ENCODE peak calls at places on chromosomes 1 and 21, in five cellular contexts. D is K562, Y is HepG2, G is GM12878, I is SK-N-SH. F is an unnamed sample.

GRCh38 chr1:53822931-53823330 is 15.2 kb downstream of the NDC1 start:
- DNase-seq in I (no peak), Y (no peak), G (no peak), D (no peak), F (no peak)

GRCh38 chr1:34984435-34985062 is 598 bp downstream of the TMEM35B start:
- DNase-seq in D (peak), I (peak), Y (no peak), G (no peak), F (peak)

GRCh38 chr1:63906053-63906704 is 132.4 kb downstream of the ROR1 start:
- DNase-seq in Y (no peak), I (peak), D (no peak), G (no peak), F (no peak)

GRCh38 chr1:38173157-38173831 is 126.7 kb upstream of the POU3F1 start:
- DNase-seq in G (peak), I (no peak), Y (no peak), D (no peak), F (no peak)

GRCh38 chr21:38805282-38806152 is at the start of gene ETS2:
- DNase-seq in G (peak), I (peak), D (peak), Y (peak), F (peak)

GRCh38 chr1:89260575-89261275 is 11.9 kb downstream of the GBP5 start:
- DNase-seq in D (no peak), I (no peak), G (no peak), Y (no peak), F (no peak)

GRCh38 chr21:29074007-29074376 is 544 bp upstream of the CCT8 start:
- DNase-seq in G (no peak), D (no peak), Y (no peak), I (no peak), F (no peak)

GRCh38 chr1:227883073-227883520 is 64.6 kb downstream of the WNT9A start:
- DNase-seq in I (peak), Y (no peak), D (peak), G (no peak), F (no peak)

GRCh38 chr1:155514582-155515187 is 47.9 kb downstream of the ASH1L start:
- DNase-seq in Y (no peak), G (no peak), D (peak), I (no peak), F (no peak)

GRCh38 chr1:35499652-35500176 is 57.5 kb downstream of the KIAA0319L start:
- DNase-seq in D (peak), Y (no peak), I (peak), G (no peak), F (no peak)

GRCh38 chr1:59686170-59686569 is 128.6 kb upstream of the HOOK1 start:
- DNase-seq in D (no peak), G (no peak), Y (no peak), I (no peak), F (no peak)

GRCh38 chr1:3688836-3689750 is 36.8 kb downstream of the TP73 start:
- DNase-seq in I (no peak), Y (no peak), G (no peak), D (no peak), F (no peak)

GRCh38 chr21:40936771-40937261 is 89.9 kb upstream of the DSCAM start:
- DNase-seq in I (no peak), G (no peak), Y (no peak), D (no peak), F (no peak)

GRCh38 chr1:172089768-172090510 is 248.6 kb downstream of the DNM3 start:
- DNase-seq in G (peak), I (peak), Y (peak), D (no peak), F (peak)

GRCh38 chr1:201450721-201451291 is 18.2 kb downstream of the PHLDA3 start:
- DNase-seq in Y (no peak), G (no peak), I (peak), D (no peak), F (peak)

GRCh38 chr1:232628335-232629214 is 1.4 kb downstream of the SIPA1L2 start:
- DNase-seq in Y (no peak), D (no peak), G (no peak), I (peak), F (peak)

GRCh38 chr1:171653796-171654704 is 1.6 kb upstream of the MYOC start:
- DNase-seq in G (no peak), Y (no peak), D (no peak), I (no peak), F (peak)

GRCh38 chr1:217078010-217078704 is 354.9 kb upstream of the ESRRG start:
- DNase-seq in D (no peak), Y (no peak), G (no peak), I (no peak), F (peak)

GRCh38 chr1:975896-976683 is 5.8 kb downstream of the PERM1 start:
- DNase-seq in D (peak), I (peak), G (no peak), Y (peak), F (peak)

GRCh38 chr1:180816132-180816531 is 96.6 kb upstream of the KIAA1614 start:
- DNase-seq in G (no peak), Y (no peak), D (no peak), I (no peak), F (no peak)

GRCh38 chr1:117671781-117672501 is 66.1 kb downstream of the TENT5C start:
- DNase-seq in G (no peak), I (no peak), Y (peak), D (peak), F (no peak)

GRCh38 chr1:22350171-22350961 is 101.3 kb upstream of the ZBTB40 start:
- DNase-seq in G (no peak), Y (no peak), I (peak), D (no peak), F (no peak)

GRCh38 chr1:8456306-8456912 is 138.5 kb downstream of the SLC45A1 start:
- DNase-seq in G (no peak), Y (no peak), D (no peak), I (no peak), F (peak)

DNA sequence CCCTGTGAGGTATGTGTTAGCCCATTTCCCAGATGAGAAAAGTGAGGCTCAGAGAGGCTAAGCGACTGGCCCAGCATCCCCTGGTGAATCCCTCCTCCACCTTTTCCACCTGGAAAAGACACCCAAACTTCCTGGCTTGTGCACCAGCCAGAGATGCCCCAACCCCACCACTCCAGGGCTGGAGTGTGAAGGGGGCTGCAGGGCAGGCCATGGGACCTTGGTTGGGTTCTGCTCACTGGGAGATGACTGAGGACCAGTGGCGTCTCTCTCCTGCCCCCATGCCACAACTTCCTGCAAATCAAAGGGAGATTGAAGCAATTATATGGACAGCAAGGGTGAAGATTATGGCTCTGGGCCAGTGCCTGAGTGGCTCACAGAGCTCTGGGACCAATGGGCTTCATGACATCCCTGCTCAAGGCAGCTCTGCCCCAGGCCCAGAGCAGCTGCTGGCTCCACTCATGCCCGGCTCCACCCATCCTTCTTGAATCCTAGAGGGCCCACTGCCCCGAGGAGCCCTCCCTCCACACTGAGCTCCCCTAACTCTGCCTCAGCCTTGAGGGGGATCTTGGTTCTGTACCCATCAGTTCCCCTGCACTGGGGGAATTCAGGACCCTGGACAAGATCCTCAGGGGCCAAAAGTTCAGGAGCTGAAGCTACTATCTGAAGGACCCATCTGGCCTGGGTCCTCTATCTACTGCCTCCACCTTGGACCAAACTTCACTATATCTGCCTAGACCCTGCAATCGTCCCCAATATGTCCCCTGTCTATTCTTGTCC is 416.9 kb downstream of the PTPRU start:
- DNase-seq in G (no peak), I (no peak), D (no peak), Y (no peak), F (no peak)
- TF ChIP-seq MXI1 in G (no peak), I (no peak), D (no peak), Y (no peak), F (no peak)

GRCh38 chr1:43285269-43285986 is at the start of gene C1orf210:
- DNase-seq in I (no peak), G (no peak), Y (peak), D (peak), F (no peak)
- H3K4me2 ChIP-seq in I (no peak), G (no peak), Y (peak), D (no peak), F (no peak)

GRCh38 chr1:29732438-29732837 is 496.1 kb downstream of the PTPRU start:
- DNase-seq in Y (no peak), G (no peak), I (no peak), D (no peak), F (no peak)
- TF ChIP-seq MXI1 in Y (no peak), G (no peak), I (no peak), D (no peak), F (no peak)

GRCh38 chr1:18913065-18913502 is 10.7 kb upstream of the ALDH4A1 start:
- DNase-seq in D (peak), G (no peak), I (peak), Y (peak), F (peak)
- H3K4me2 ChIP-seq in D (peak), G (no peak), I (no peak), Y (no peak), F (peak)

DNA sequence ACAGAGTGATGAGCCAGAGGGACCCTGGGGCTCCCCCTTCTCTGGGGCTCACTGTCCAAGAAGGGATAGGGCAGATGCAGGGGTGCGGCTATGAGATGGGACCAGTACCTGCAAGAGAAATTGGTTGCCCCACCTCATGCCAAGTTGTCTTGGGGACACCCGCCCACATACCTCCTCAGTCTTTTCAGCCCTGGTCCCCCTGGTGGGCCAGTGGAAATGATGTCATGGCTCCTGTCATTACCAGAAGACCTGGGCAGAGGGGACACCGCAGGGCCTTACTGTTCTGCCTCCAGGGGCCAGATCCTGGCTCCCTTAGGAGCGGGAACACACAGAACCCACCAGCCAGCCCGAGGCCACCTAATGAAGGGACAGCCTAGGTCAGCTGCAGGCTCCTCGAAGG is 63.2 kb downstream of the CDK18 start:
- DNase-seq in Y (no peak), D (no peak), G (no peak), I (no peak), F (no peak)
- TF ChIP-seq MXI1 in Y (no peak), D (no peak), G (no peak), I (no peak), F (no peak)

GRCh38 chr1:219354962-219355361 is 181.3 kb downstream of the LYPLAL1 start:
- DNase-seq in G (no peak), D (no peak), I (no peak), Y (no peak), F (no peak)
- H3K4me2 ChIP-seq in G (no peak), D (no peak), I (no peak), Y (no peak), F (no peak)

GRCh38 chr1:42740756-42741580 is 932 bp upstream of the CLDN19 start:
- DNase-seq in G (no peak), I (peak), D (no peak), Y (peak), F (no peak)

GRCh38 chr1:42737986-42738677 is 1.9 kb downstream of the CLDN19 start:
- DNase-seq in D (no peak), Y (no peak), G (no peak), I (no peak), F (no peak)

GRCh38 chr1:42738678-42739226 is 1.3 kb downstream of the CLDN19 start:
- DNase-seq in G (no peak), I (no peak), Y (no peak), D (no peak), F (no peak)

GRCh38 chr1:42741706-42742105 is 1.7 kb upstream of the CLDN19 start:
- DNase-seq in D (no peak), G (no peak), I (no peak), Y (no peak), F (no peak)

DNA sequence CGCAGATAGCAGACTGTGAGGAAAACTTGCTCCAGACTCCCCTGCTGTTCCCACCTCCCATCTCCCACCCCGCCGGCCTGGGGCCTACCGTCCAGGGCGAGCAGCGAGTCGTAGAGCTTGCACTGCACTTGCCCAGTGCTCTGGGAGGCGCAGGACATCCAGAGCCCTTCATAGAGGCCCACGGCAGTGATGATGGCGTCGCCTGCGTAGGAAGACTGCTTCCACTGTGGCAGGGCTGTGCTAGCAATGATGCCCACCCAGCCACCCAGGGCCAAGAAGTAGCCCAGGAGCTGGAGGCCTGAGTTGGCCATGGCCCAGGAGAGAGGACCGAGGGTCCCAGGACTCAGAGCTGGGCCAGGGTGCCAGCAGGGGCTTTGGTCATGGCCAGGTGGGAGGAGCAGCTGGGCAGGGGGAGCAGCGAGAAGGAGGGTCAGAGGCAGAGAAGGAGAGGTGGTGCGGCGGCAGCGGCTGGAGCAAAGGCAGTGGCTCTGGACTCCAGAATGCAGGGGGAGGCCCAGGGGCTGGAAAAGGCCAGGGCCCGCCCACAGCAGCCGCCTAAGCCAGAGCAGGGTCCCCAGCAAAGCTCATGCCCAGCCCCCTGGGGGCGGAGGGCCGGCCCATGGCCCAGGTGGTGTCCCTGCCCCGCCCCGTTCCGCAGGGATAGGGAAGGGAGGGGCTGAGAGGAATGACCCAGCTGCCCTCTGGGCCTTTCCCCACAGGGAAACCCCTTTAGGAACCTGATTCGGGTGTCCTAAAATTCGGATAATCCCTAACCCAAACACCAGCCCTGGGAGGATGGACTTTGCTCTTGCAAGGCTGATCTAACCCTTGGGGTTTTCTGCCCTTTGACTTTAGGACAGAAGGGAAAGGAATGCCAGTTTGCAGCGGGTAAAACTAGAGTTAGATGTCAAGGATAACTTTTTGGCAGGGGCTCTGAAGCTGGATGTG is at the start of gene CLDN19:
- DNase-seq in G (no peak), D (peak), I (peak), Y (peak), F (no peak)
- TF ChIP-seq MXI1 in G (no peak), D (no peak), I (no peak), Y (no peak), F (no peak)

F was measured in IMR-90.